ENCODE peak calls at places on chromosomes 4 and X, in seven cellular contexts. B is endothelial cell; L is chondrocyte; K is tibial nerve; A is AG08396; J is activated CD8-positive, alpha-beta memory T cell treated with anti-CD3 and anti-CD28 coated beads for 4 hours; T is stimulated activated CD8-positive, alpha-beta memory T cell treated with anti-CD3 and anti-CD28 coated beads, Interleukin-7, amount 100 ng/mL, for 24 hours. R is an unnamed sample.

GRCh38 chr4:95410387-95411005 is 138.3 kb downstream of the UNC5C start:
- DNase-seq in B (no peak), L (no peak), K (no peak), A (no peak), J (no peak), T (no peak), R (no peak)

GRCh38 chrX:28205126-28205525 is 223.9 kb upstream of the DCAF8L1 start:
- DNase-seq in B (no peak), L (no peak), K (no peak), A (no peak), J (no peak), T (no peak), R (no peak)

GRCh38 chr4:140635606-140636005 is 66.8 kb upstream of the UCP1 start:
- DNase-seq in B (no peak), L (no peak), K (no peak), A (peak), J (no peak), T (no peak), R (no peak)

GRCh38 chr4:84403656-84404055 is 95.4 kb downstream of the NKX6-1 start:
- DNase-seq in B (no peak), L (no peak), K (no peak), A (no peak), J (no peak), T (no peak), R (no peak)

GRCh38 chrX:151973851-151974335 is 583 bp downstream of the GABRE start:
- DNase-seq in B (no peak), L (no peak), K (no peak), A (peak), J (no peak), T (no peak), R (no peak)

GRCh38 chr4:77073981-77074865 is 1.6 kb downstream of the CCNI start:
- DNase-seq in B (no peak), L (no peak), K (no peak), A (no peak), J (no peak), T (no peak), R (no peak)

GRCh38 chr4:40206421-40206820 is 9.6 kb downstream of the RHOH start:
- DNase-seq in B (no peak), L (no peak), K (no peak), A (no peak), J (no peak), T (no peak), R (no peak)

GRCh38 chr4:75345436-75345835 is 168.8 kb downstream of the RCHY1 start:
- DNase-seq in B (no peak), L (no peak), K (no peak), A (no peak), J (no peak), T (no peak), R (no peak)

GRCh38 chr4:14168919-14169318 is 541.4 kb upstream of the BOD1L1 start:
- DNase-seq in B (no peak), L (no peak), K (no peak), A (peak), J (no peak), T (no peak), R (peak)

GRCh38 chr4:87058272-87059073 is 123.7 kb downstream of the AFF1 start:
- DNase-seq in B (peak), L (no peak), K (no peak), A (no peak), J (peak), T (peak), R (no peak)

GRCh38 chr4:163536101-163536500 is 41.6 kb downstream of the TMA16 start:
- DNase-seq in B (no peak), L (no peak), K (no peak), A (no peak), J (no peak), T (no peak), R (no peak)

GRCh38 chrX:9383655-9384054 is 81.2 kb upstream of the TBL1X start:
- DNase-seq in B (no peak), L (no peak), K (no peak), A (no peak), J (no peak), T (no peak), R (no peak)

GRCh38 chr4:173252024-173252935 is 81.9 kb downstream of the HMGB2 start:
- DNase-seq in B (no peak), L (no peak), K (peak), A (peak), J (no peak), T (no peak), R (peak)

GRCh38 chr4:28654618-28655017 is 1794.0 kb downstream of the STIM2 start:
- DNase-seq in B (no peak), L (no peak), K (no peak), A (no peak), J (no peak), T (no peak), R (no peak)

GRCh38 chr4:41851621-41852020 is 83.6 kb upstream of the TMEM33 start:
- DNase-seq in B (no peak), L (no peak), K (no peak), A (no peak), J (no peak), T (no peak), R (no peak)

GRCh38 chr4:167014944-167015343 is 219.3 kb downstream of the SPOCK3 start:
- DNase-seq in B (no peak), L (no peak), K (no peak), A (no peak), J (no peak), T (no peak), R (no peak)

GRCh38 chrX:30282527-30282926 is 26.7 kb downstream of the NR0B1 start:
- DNase-seq in B (no peak), L (no peak), K (no peak), A (no peak), J (no peak), T (no peak), R (no peak)

GRCh38 chrX:109270580-109271484 is 211.1 kb downstream of the GUCY2F start:
- DNase-seq in B (no peak), L (no peak), K (no peak), A (no peak), J (no peak), T (no peak), R (no peak)

GRCh38 chr4:139975830-139976272 is 178.1 kb downstream of the MAML3 start:
- DNase-seq in B (no peak), L (no peak), K (no peak), A (no peak), J (no peak), T (no peak), R (no peak)

GRCh38 chr4:107380836-107381438 is 339.1 kb downstream of the PAPSS1 start:
- DNase-seq in B (no peak), L (no peak), K (no peak), A (no peak), J (no peak), T (no peak), R (no peak)

GRCh38 chr4:54473077-54473545 is 184.6 kb upstream of the KIT start:
- DNase-seq in B (no peak), L (no peak), K (no peak), A (peak), J (no peak), T (no peak), R (no peak)

GRCh38 chrX:47206316-47206715 is 12.2 kb upstream of the CDK16 start:
- DNase-seq in B (no peak), L (no peak), K (no peak), A (no peak), J (no peak), T (no peak), R (no peak)

GRCh38 chrX:104351173-104351769 is 96.5 kb upstream of the ESX1 start:
- DNase-seq in B (no peak), L (no peak), K (no peak), A (peak), J (no peak), T (no peak), R (no peak)

GRCh38 chr4:94892051-94892450 is 134.3 kb downstream of the BMPR1B start:
- DNase-seq in B (no peak), L (no peak), K (no peak), A (no peak), J (no peak), T (no peak), R (no peak)

GRCh38 chr4:41072021-41072777 is 142.1 kb downstream of the APBB2 start:
- DNase-seq in B (no peak), L (no peak), K (no peak), A (no peak), J (no peak), T (no peak), R (no peak)

GRCh38 chr4:73831569-73831968 is 4.9 kb upstream of the CXCL6 start:
- DNase-seq in B (no peak), L (no peak), K (no peak), A (no peak), J (no peak), T (no peak), R (no peak)

GRCh38 chr4:91758487-91758886 is 545.3 kb upstream of the GRID2 start:
- DNase-seq in B (no peak), L (no peak), K (no peak), A (no peak), J (no peak), T (no peak), R (no peak)

GRCh38 chrX:134547047-134547679 is 87.2 kb downstream of the HPRT1 start:
- DNase-seq in B (no peak), L (no peak), K (no peak), A (no peak), J (no peak), T (no peak), R (no peak)

GRCh38 chrX:132488092-132488749 is 617 bp downstream of the MBNL3 start:
- DNase-seq in B (no peak), L (no peak), K (no peak), A (peak), J (no peak), T (no peak), R (no peak)

R was measured in GOT3.